ENCODE peak calls at places on chromosomes 13 and 19, in nine cellular contexts. H, C, G, I, L, W, F, A and M are unnamed samples.

GRCh38 chr13:113162783-113163685 is 4.6 kb downstream of the PROZ start:
- DNase-seq in F (no peak), L (no peak), C (no peak), G (no peak), W (no peak), I (no peak), A (no peak), H (no peak), M (no peak)

GRCh38 chr19:18763674-18764590 is 27.2 kb downstream of the COMP start:
- DNase-seq in L (peak), F (peak), I (peak), W (peak), A (no peak), C (no peak), G (no peak), H (no peak), M (peak)

GRCh38 chr13:89486065-89486464 is 1814.9 kb downstream of the SLITRK5 start:
- DNase-seq in W (no peak), C (no peak), L (no peak), F (no peak), A (no peak), I (no peak), G (no peak), H (no peak), M (no peak)

GRCh38 chr13:42745655-42746054 is 35.7 kb upstream of the FAM216B start:
- DNase-seq in W (no peak), A (no peak), I (no peak), C (no peak), G (no peak), L (no peak), F (no peak), H (no peak), M (no peak)

GRCh38 chr13:108360139-108360538 is 90.6 kb downstream of the TNFSF13B start:
- DNase-seq in W (no peak), G (no peak), I (no peak), C (no peak), A (no peak), F (no peak), H (no peak), L (no peak), M (no peak)

GRCh38 chr19:39558623-39559117 is 18.7 kb upstream of the EID2 start:
- DNase-seq in H (no peak), A (no peak), W (no peak), C (no peak), I (no peak), F (peak), G (no peak), L (no peak), M (no peak)

GRCh38 chr13:35524192-35524591 is 47.7 kb upstream of the MAB21L1 start:
- DNase-seq in F (no peak), L (no peak), I (no peak), W (no peak), A (no peak), H (no peak), G (no peak), C (no peak), M (peak)

GRCh38 chr19:33464010-33464732 is 57.4 kb downstream of the PEPD start:
- DNase-seq in C (no peak), H (no peak), I (no peak), W (no peak), G (no peak), L (no peak), F (no peak), A (no peak), M (no peak)

GRCh38 chr19:2714531-2715269 is 6.5 kb downstream of the DIRAS1 start:
- DNase-seq in L (no peak), H (no peak), C (no peak), G (no peak), A (no peak), W (no peak), F (no peak), I (no peak), M (no peak)

GRCh38 chr13:110312669-110313031 is 5.6 kb downstream of the COL4A2 start:
- DNase-seq in G (no peak), C (peak), I (peak), L (no peak), F (no peak), A (no peak), H (no peak), W (peak), M (peak)

GRCh38 chr13:24284876-24285275 is 24.5 kb upstream of the C1QTNF9 start:
- DNase-seq in H (no peak), C (no peak), L (no peak), G (no peak), F (no peak), A (no peak), I (no peak), W (no peak), M (no peak)

GRCh38 chr13:113275387-113275786 is 21.7 kb upstream of the LAMP1 start:
- DNase-seq in W (peak), I (no peak), L (no peak), G (peak), F (no peak), H (no peak), A (no peak), C (peak), M (peak)

GRCh38 chr13:48564046-48564445 is 31.2 kb upstream of the RCBTB2 start:
- DNase-seq in H (no peak), L (no peak), C (no peak), G (no peak), I (no peak), A (no peak), F (no peak), W (peak), M (peak)

GRCh38 chr13:110442946-110443632 is 118.4 kb downstream of the RAB20 start:
- DNase-seq in F (no peak), H (no peak), A (no peak), C (peak), I (no peak), L (no peak), W (peak), G (no peak), M (peak)

GRCh38 chr19:3458229-3458555 is 22.1 kb downstream of the SMIM24 start:
- DNase-seq in A (no peak), I (no peak), F (no peak), C (no peak), H (no peak), W (peak), L (no peak), G (no peak), M (no peak)